ENCODE peak calls at places on chromosomes 1 and 21, in nine cellular contexts. Y is lower lobe of right lung, T is neural crest cell, H is astrocyte of the spinal cord, K is activated B cell treated with CpG ODN at 0.5 μM for 24 hours, L is fibroblast of lung, I is pancreas, N is GM20000, P is PC-3. X is an unnamed sample.

GRCh38 chr1:206962269-206962668 is 8.0 kb downstream of the FCAMR start:
- DNase-seq in Y (no peak), T (no peak), H (no peak), K (no peak), L (no peak), I (no peak), N (no peak), P (no peak), X (no peak)

GRCh38 chr1:117541003-117541402 is 64.8 kb upstream of the TENT5C start:
- DNase-seq in Y (peak), T (no peak), H (no peak), K (no peak), L (no peak), I (peak), N (no peak), P (no peak), X (no peak)

GRCh38 chr1:171221665-171222591 is 26.4 kb upstream of the FMO1 start:
- DNase-seq in Y (no peak), T (no peak), H (peak), K (no peak), L (peak), I (no peak), N (no peak), P (peak), X (no peak)

GRCh38 chr1:98045211-98046030 is 124.6 kb upstream of the DPYD start:
- DNase-seq in Y (no peak), T (no peak), H (peak), K (no peak), L (peak), I (no peak), N (peak), P (no peak), X (no peak)

GRCh38 chr1:34923490-34923889 is 6.0 kb downstream of the DLGAP3 start:
- DNase-seq in Y (no peak), T (no peak), H (no peak), K (no peak), L (no peak), I (no peak), N (no peak), P (no peak), X (no peak)

GRCh38 chr1:172326171-172326570 is 94.3 kb upstream of the C1orf105 start:
- DNase-seq in Y (no peak), T (no peak), H (peak), K (no peak), L (peak), I (no peak), N (no peak), P (peak), X (no peak)

GRCh38 chr1:61461406-61462384 is 263.2 kb downstream of the TM2D1 start:
- DNase-seq in Y (no peak), T (no peak), H (no peak), K (no peak), L (no peak), I (no peak), N (no peak), P (no peak), X (no peak)

GRCh38 chr1:59900640-59901039 is 25.9 kb downstream of the CYP2J2 start:
- DNase-seq in Y (no peak), T (no peak), H (no peak), K (no peak), L (no peak), I (no peak), N (no peak), P (no peak), X (no peak)

GRCh38 chr1:229669333-229669732 is 43.3 kb downstream of the URB2 start:
- DNase-seq in Y (no peak), T (no peak), H (peak), K (no peak), L (no peak), I (no peak), N (no peak), P (no peak), X (no peak)

GRCh38 chr1:64004451-64004850 is 199.0 kb upstream of the UBE2U start:
- DNase-seq in Y (no peak), T (no peak), H (peak), K (no peak), L (peak), I (no peak), N (no peak), P (no peak), X (no peak)

GRCh38 chr1:246558041-246558440 is 8.0 kb downstream of the TFB2M start:
- DNase-seq in Y (no peak), T (no peak), H (no peak), K (no peak), L (no peak), I (no peak), N (no peak), P (no peak), X (no peak)

GRCh38 chr21:17279663-17280062 is 233.2 kb upstream of the CXADR start:
- DNase-seq in Y (no peak), T (no peak), H (no peak), K (no peak), L (no peak), I (no peak), N (no peak), P (no peak), X (no peak)

GRCh38 chr21:15446193-15446592 is 283.6 kb upstream of the USP25 start:
- DNase-seq in Y (no peak), T (no peak), H (no peak), K (no peak), L (no peak), I (no peak), N (no peak), P (no peak), X (no peak)

GRCh38 chr1:159879977-159880376 is 17.5 kb upstream of the VSIG8 start:
- DNase-seq in Y (no peak), T (no peak), H (peak), K (no peak), L (peak), I (no peak), N (no peak), P (peak), X (no peak)

GRCh38 chr1:159883134-159883533 is 16.8 kb downstream of the CFAP45 start:
- DNase-seq in Y (no peak), T (no peak), H (no peak), K (no peak), L (no peak), I (no peak), N (no peak), P (no peak), X (no peak)

GRCh38 chr1:159880435-159880834 is 18.0 kb upstream of the VSIG8 start:
- DNase-seq in Y (no peak), T (no peak), H (no peak), K (no peak), L (no peak), I (no peak), N (no peak), P (no peak), X (no peak)

GRCh38 chr1:159881930-159882839 is 17.8 kb downstream of the CFAP45 start:
- DNase-seq in Y (peak), T (no peak), H (peak), K (no peak), L (peak), I (peak), N (no peak), P (peak), X (no peak)

GRCh38 chr1:159884296-159884695 is 15.7 kb downstream of the CFAP45 start:
- DNase-seq in Y (no peak), T (no peak), H (no peak), K (no peak), L (no peak), I (no peak), N (no peak), P (no peak), X (no peak)
- TF ChIP-seq CTCF in Y (no peak), T (no peak), H (no peak), K (no peak), L (no peak), I (no peak), N (no peak), P (no peak), X (no peak)

DNA sequence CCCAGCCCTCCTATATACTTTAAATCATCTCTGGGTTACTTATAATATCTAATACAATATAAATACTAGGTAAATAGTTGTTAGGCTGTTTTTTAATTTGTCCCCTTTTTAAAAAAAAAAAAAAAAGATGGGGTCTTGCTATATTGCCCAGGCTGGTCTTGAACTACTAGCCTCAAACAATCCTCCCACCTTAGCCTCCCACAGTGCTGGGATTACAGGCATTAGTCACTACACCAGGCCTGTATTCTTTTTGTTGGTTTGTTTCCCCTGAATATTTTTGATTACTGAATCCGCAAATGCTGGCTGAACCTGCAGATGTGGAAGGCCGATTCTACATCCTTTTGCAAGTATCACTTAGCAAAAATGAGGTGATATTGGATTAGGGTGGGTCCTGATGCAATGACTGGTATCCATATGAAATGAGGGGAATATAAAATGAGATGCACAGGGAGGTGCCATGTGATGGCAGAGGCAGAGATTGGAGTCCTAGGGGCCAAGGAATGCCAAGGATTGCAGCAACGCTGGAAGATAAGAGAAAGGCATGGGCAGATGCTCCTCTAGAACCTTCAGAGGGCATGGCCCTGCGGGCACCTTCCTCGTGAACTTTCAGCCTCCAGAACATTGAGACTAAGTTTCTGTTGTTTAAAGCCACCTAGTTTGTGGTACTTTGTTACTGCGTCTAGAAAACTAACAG is 58.8 kb downstream of the SSBP3 start:
- DNase-seq in Y (no peak), T (no peak), H (no peak), K (no peak), L (no peak), I (no peak), N (no peak), P (no peak), X (no peak)
- TF ChIP-seq CTCF in Y (no peak), T (no peak), H (no peak), K (no peak), L (no peak), I (no peak), N (no peak), P (no peak), X (no peak)

GRCh38 chr1:111789077-111789476 is 33.4 kb downstream of the DDX20 start:
- DNase-seq in Y (no peak), T (no peak), H (no peak), K (no peak), L (no peak), I (no peak), N (no peak), P (no peak), X (no peak)

GRCh38 chr1:111792249-111792648 is 36.5 kb downstream of the DDX20 start:
- DNase-seq in Y (no peak), T (no peak), H (no peak), K (no peak), L (no peak), I (no peak), N (no peak), P (no peak), X (no peak)

GRCh38 chr1:111786669-111787207 is 31.0 kb downstream of the DDX20 start:
- DNase-seq in Y (no peak), T (no peak), H (no peak), K (no peak), L (no peak), I (no peak), N (no peak), P (no peak), X (no peak)

GRCh38 chr1:111793896-111794295 is 38.2 kb downstream of the DDX20 start:
- DNase-seq in Y (no peak), T (no peak), H (no peak), K (no peak), L (no peak), I (no peak), N (no peak), P (no peak), X (no peak)

DNA sequence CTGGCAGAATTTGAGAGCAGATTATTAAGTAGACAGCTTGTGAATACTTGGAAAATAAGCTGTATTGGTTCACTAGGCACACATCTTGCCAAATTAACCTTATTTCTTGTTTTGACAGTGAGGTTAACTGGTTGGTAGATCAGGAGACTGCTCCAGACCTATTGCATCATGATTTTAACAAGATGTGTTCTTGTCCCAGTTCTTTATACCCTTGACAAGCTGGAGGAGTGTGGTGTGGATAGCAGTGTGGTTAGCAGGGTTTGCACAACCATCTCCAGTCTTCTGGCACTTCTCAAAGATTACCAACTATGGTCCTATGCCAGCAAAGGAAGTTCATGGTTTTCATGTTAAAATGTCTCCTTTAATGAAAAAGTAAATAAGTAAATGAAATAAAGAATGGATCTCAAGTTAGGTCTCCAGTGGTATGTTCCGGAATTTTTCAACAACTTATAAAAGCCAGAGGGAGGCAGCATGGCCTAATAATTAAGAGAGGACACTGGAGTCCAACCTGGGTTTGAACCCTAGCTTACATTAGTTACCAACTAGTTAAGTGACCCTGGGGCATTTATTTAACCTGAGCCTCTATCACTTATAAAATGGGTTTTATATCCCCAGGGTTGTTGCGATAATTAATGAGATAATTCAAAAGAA is 34.1 kb downstream of the DDX20 start:
- DNase-seq in Y (no peak), T (no peak), H (no peak), K (no peak), L (peak), I (no peak), N (no peak), P (no peak), X (no peak)
- TF ChIP-seq CTCF in Y (no peak), T (no peak), H (no peak), K (no peak), L (no peak), I (no peak), N (no peak), P (peak), X (peak)

GRCh38 chr21:24369278-24369677 is 1238.0 kb downstream of the MRPL39 start:
- DNase-seq in Y (no peak), T (no peak), H (no peak), K (no peak), L (no peak), I (no peak), N (no peak), P (no peak), X (no peak)

GRCh38 chr21:24369751-24370150 is 1237.5 kb downstream of the MRPL39 start:
- DNase-seq in Y (no peak), T (no peak), H (no peak), K (no peak), L (no peak), I (no peak), N (no peak), P (no peak), X (no peak)

GRCh38 chr21:24375201-24375600 is 1232.1 kb downstream of the MRPL39 start:
- DNase-seq in Y (no peak), T (no peak), H (no peak), K (no peak), L (no peak), I (no peak), N (no peak), P (no peak), X (no peak)
- TF ChIP-seq CTCF in Y (no peak), T (no peak), H (no peak), K (no peak), L (no peak), I (no peak), N (no peak), P (peak), X (no peak)

GRCh38 chr1:41431490-41432350 is 52.8 kb downstream of the EDN2 start:
- DNase-seq in Y (peak), T (no peak), H (no peak), K (no peak), L (no peak), I (no peak), N (no peak), P (no peak), X (no peak)
- TF ChIP-seq CTCF in Y (no peak), T (no peak), H (no peak), K (no peak), L (no peak), I (no peak), N (no peak), P (no peak), X (no peak)

GRCh38 chr1:42657981-42658879 is at the start of gene PPIH:
- DNase-seq in Y (peak), T (peak), H (peak), K (peak), L (peak), I (peak), N (peak), P (peak), X (peak)
- TF ChIP-seq CTCF in Y (peak), T (peak), H (peak), K (no peak), L (no peak), I (peak), N (no peak), P (no peak), X (no peak)

GRCh38 chr1:175221548-175222175 is 29.1 kb upstream of the KIAA0040 start:
- DNase-seq in Y (peak), T (no peak), H (no peak), K (no peak), L (peak), I (peak), N (no peak), P (peak), X (no peak)
- TF ChIP-seq CTCF in Y (peak), T (no peak), H (no peak), K (no peak), L (no peak), I (no peak), N (no peak), P (peak), X (no peak)

GRCh38 chr1:226549937-226550670 is 1.5 kb downstream of the STUM start:
- DNase-seq in Y (no peak), T (peak), H (no peak), K (peak), L (no peak), I (peak), N (peak), P (peak), X (no peak)
- TF ChIP-seq CTCF in Y (no peak), T (peak), H (peak), K (no peak), L (no peak), I (no peak), N (no peak), P (peak), X (peak)